ENCODE peak calls at places on chromosomes 2 and 18, in nine cellular contexts. F is stimulated activated CD8-positive, alpha-beta memory T cell treated with anti-CD3 and anti-CD28 coated beads, Interleukin-4, amount 100 ng/mL, for 4 hours; R is memory B cell; S is myocyte; H is AG20443; X is upper lobe of right lung; C is renal cortical epithelial cell; A is H54; U is naive thymus-derived CD4-positive, alpha-beta T cell. O is an unnamed sample.

GRCh38 chr2:2149379-2149778 is 181.7 kb downstream of the MYT1L start:
- DNase-seq in X (no peak), C (no peak), U (no peak), R (no peak), A (no peak), F (no peak), H (no peak), S (no peak), O (no peak)

GRCh38 chr18:73240899-73241298 is 373.1 kb upstream of the NETO1 start:
- DNase-seq in H (no peak), R (no peak), C (no peak), X (no peak), U (no peak), S (no peak), F (no peak), A (no peak), O (no peak)

GRCh38 chr2:7792031-7792651 is 874.9 kb downstream of the RNF144A start:
- DNase-seq in F (no peak), U (no peak), X (no peak), R (no peak), H (no peak), S (no peak), A (no peak), C (peak), O (no peak)

GRCh38 chr2:17918789-17919188 is 40.3 kb downstream of the KCNS3 start:
- DNase-seq in A (no peak), X (no peak), U (no peak), R (no peak), C (peak), S (no peak), H (no peak), F (no peak), O (no peak)

GRCh38 chr2:195304310-195304709 is 352.7 kb upstream of the SLC39A10 start:
- DNase-seq in U (no peak), H (no peak), X (no peak), A (no peak), R (no peak), C (peak), F (no peak), S (peak), O (no peak)

GRCh38 chr2:128525653-128526052 is 207.0 kb upstream of the HS6ST1 start:
- DNase-seq in R (no peak), S (no peak), X (no peak), A (no peak), C (no peak), H (no peak), U (no peak), F (no peak), O (no peak)

GRCh38 chr18:57446322-57446721 is 11.1 kb downstream of the ONECUT2 start:
- DNase-seq in X (no peak), H (no peak), F (no peak), A (no peak), U (no peak), R (no peak), S (no peak), C (no peak), O (no peak)

GRCh38 chr2:40101076-40101688 is 322.1 kb upstream of the THUMPD2 start:
- DNase-seq in R (no peak), U (no peak), A (no peak), F (no peak), S (peak), H (no peak), X (no peak), C (peak), O (peak)

GRCh38 chr2:160667811-160668210 is 174.2 kb upstream of the RBMS1 start:
- DNase-seq in R (no peak), S (no peak), X (no peak), U (no peak), C (no peak), H (no peak), A (no peak), F (no peak), O (no peak)

GRCh38 chr2:28810384-28811285 is at the start of gene SPDYA:
- DNase-seq in S (peak), C (peak), X (peak), F (peak), R (peak), U (peak), H (peak), A (no peak), O (peak)

GRCh38 chr2:196315388-196316049 is 144.1 kb upstream of the STK17B start:
- DNase-seq in F (no peak), S (no peak), A (no peak), X (no peak), U (no peak), H (no peak), C (peak), R (no peak), O (no peak)

GRCh38 chr18:33051397-33051796 is 278.6 kb upstream of the KLHL14 start:
- DNase-seq in H (no peak), C (peak), F (no peak), X (no peak), R (no peak), S (peak), A (no peak), U (no peak), O (no peak)

GRCh38 chr18:73924836-73925235 is 222.8 kb downstream of the FBXO15 start:
- DNase-seq in H (no peak), C (no peak), X (no peak), A (no peak), S (no peak), U (no peak), R (no peak), F (no peak), O (no peak)

GRCh38 chr2:29039718-29040480 is 34.4 kb downstream of the PCARE start:
- DNase-seq in H (no peak), C (no peak), X (no peak), S (no peak), R (no peak), U (no peak), F (no peak), A (no peak), O (no peak)

GRCh38 chr2:169637620-169638019 is 53.5 kb downstream of the PPIG start:
- DNase-seq in X (no peak), C (peak), U (no peak), A (no peak), H (peak), S (no peak), R (no peak), F (no peak), O (no peak)

GRCh38 chr2:49000692-49001091 is 153.6 kb downstream of the FSHR start:
- DNase-seq in A (no peak), S (no peak), H (no peak), U (no peak), F (no peak), X (no peak), R (no peak), C (peak), O (no peak)

GRCh38 chr2:218894168-218895157 is 13.8 kb downstream of the WNT10A start:
- DNase-seq in R (no peak), U (no peak), X (no peak), F (no peak), A (no peak), S (peak), C (no peak), H (no peak), O (no peak)

GRCh38 chr18:13369756-13370510 is 151.4 kb downstream of the LDLRAD4 start:
- DNase-seq in S (no peak), U (peak), C (peak), R (no peak), H (peak), F (no peak), X (no peak), A (no peak), O (no peak)

GRCh38 chr2:192735467-192735866 is 540.7 kb upstream of the TMEFF2 start:
- DNase-seq in R (no peak), U (no peak), S (no peak), C (no peak), H (no peak), X (no peak), F (no peak), A (no peak), O (no peak)

GRCh38 chr2:131030478-131030971 is 62.7 kb downstream of the FAM168B start:
- DNase-seq in A (no peak), S (no peak), F (no peak), H (no peak), R (no peak), U (no peak), C (no peak), X (peak), O (no peak)

GRCh38 chr2:218618102-218618860 is 10.6 kb downstream of the PLCD4 start:
- DNase-seq in U (no peak), X (no peak), S (peak), A (no peak), R (no peak), H (no peak), F (no peak), C (peak), O (no peak)

GRCh38 chr2:215238485-215239098 is 73.3 kb upstream of the ATIC start:
- DNase-seq in A (no peak), C (no peak), S (no peak), R (no peak), H (no peak), X (no peak), F (no peak), U (no peak), O (no peak)

GRCh38 chr2:227623225-227623624 is 5.9 kb downstream of the SCYGR4 start:
- DNase-seq in R (no peak), C (peak), A (no peak), U (no peak), F (no peak), H (peak), S (no peak), X (no peak), O (no peak)

GRCh38 chr2:232230557-232230956 is 148.0 kb upstream of the ALPP start:
- DNase-seq in X (no peak), R (no peak), H (no peak), A (no peak), C (peak), F (no peak), S (peak), U (no peak), O (no peak)

GRCh38 chr2:161995553-161996016 is 78.4 kb downstream of the DPP4 start:
- DNase-seq in C (no peak), F (no peak), A (no peak), H (no peak), X (no peak), S (no peak), U (peak), R (no peak), O (no peak)